ENCODE peak calls at places on chromosomes 2 and 18, in five cellular contexts. One of them, this sample, is unnamed.
A peak's percentile ranks its signal among the peaks of the same experiment; 100 is the strongest.

GRCh38 chr2:65431417-65432226 is 777 bp downstream of the SPRED2 start:
- DNase-seq in MCF 10A: peak; percentile 32
- DNase-seq in Calu3: peak; percentile 33
- DNase-seq in WTC11: peak; percentile 48
- DNase-seq in neural crest cell: peak; percentile 45
- DNase-seq in this sample: peak; percentile 48

GRCh38 chr2:133171396-133172004 is 396.8 kb downstream of the NCKAP5 start:
- DNase-seq in Calu3: peak; percentile 46
- DNase-seq in neural crest cell: peak; percentile 36
- DNase-seq in MCF 10A: peak; percentile 62
- DNase-seq in WTC11: no peak
- DNase-seq in this sample: no peak

GRCh38 chr2:43097650-43098049 is 128.8 kb downstream of the ZFP36L2 start:
- DNase-seq in Calu3: no peak
- DNase-seq in MCF 10A: no peak
- DNase-seq in neural crest cell: no peak
- DNase-seq in WTC11: no peak
- DNase-seq in this sample: no peak

GRCh38 chr2:14557921-14558320 is 74.6 kb upstream of the LRATD1 start:
- DNase-seq in MCF 10A: no peak
- DNase-seq in neural crest cell: no peak
- DNase-seq in WTC11: no peak
- DNase-seq in Calu3: no peak
- DNase-seq in this sample: no peak

GRCh38 chr2:129585760-129586159 is 393.7 kb upstream of the RAB6C start:
- DNase-seq in WTC11: no peak
- DNase-seq in Calu3: no peak
- DNase-seq in MCF 10A: no peak
- DNase-seq in neural crest cell: no peak
- DNase-seq in this sample: no peak

GRCh38 chr2:223217373-223217772 is 165.4 kb downstream of the KCNE4 start:
- DNase-seq in Calu3: no peak
- DNase-seq in neural crest cell: no peak
- DNase-seq in WTC11: no peak
- DNase-seq in MCF 10A: peak; percentile 60
- DNase-seq in this sample: no peak

GRCh38 chr2:16626997-16627605 is 38.5 kb downstream of the CYRIA start:
- DNase-seq in MCF 10A: no peak
- DNase-seq in Calu3: no peak
- DNase-seq in neural crest cell: no peak
- DNase-seq in WTC11: no peak
- DNase-seq in this sample: no peak

GRCh38 chr2:105473011-105473410 is 74.2 kb upstream of the FHL2 start:
- DNase-seq in MCF 10A: no peak
- DNase-seq in WTC11: no peak
- DNase-seq in Calu3: no peak
- DNase-seq in neural crest cell: no peak
- DNase-seq in this sample: no peak

GRCh38 chr2:159185401-159186130 is 100.9 kb downstream of the WDSUB1 start:
- DNase-seq in WTC11: no peak
- DNase-seq in MCF 10A: peak; percentile 37
- DNase-seq in Calu3: peak; percentile 19
- DNase-seq in neural crest cell: no peak
- DNase-seq in this sample: no peak

GRCh38 chr2:32977228-32977758 is 30.5 kb downstream of the LTBP1 start:
- DNase-seq in WTC11: no peak
- DNase-seq in Calu3: peak; percentile 78
- DNase-seq in neural crest cell: no peak
- DNase-seq in MCF 10A: peak; percentile 91
- DNase-seq in this sample: peak; percentile 96

GRCh38 chr2:182415771-182416170 is 11.1 kb downstream of the PDE1A start:
- DNase-seq in neural crest cell: no peak
- DNase-seq in Calu3: no peak
- DNase-seq in WTC11: no peak
- DNase-seq in MCF 10A: no peak
- DNase-seq in this sample: no peak

GRCh38 chr2:72113847-72114692 is 33.6 kb downstream of the CYP26B1 start:
- DNase-seq in WTC11: no peak
- DNase-seq in MCF 10A: no peak
- DNase-seq in neural crest cell: no peak
- DNase-seq in Calu3: no peak
- DNase-seq in this sample: no peak

GRCh38 chr2:238290079-238290478 is 1.7 kb upstream of the PER2 start:
- DNase-seq in Calu3: peak; percentile 89
- DNase-seq in WTC11: peak; percentile 55
- DNase-seq in MCF 10A: peak; percentile 100
- DNase-seq in neural crest cell: no peak
- DNase-seq in this sample: peak; percentile 90

GRCh38 chr2:7191927-7192326 is 274.7 kb downstream of the RNF144A start:
- DNase-seq in neural crest cell: no peak
- DNase-seq in Calu3: peak; percentile 49
- DNase-seq in WTC11: no peak
- DNase-seq in MCF 10A: peak; percentile 61
- DNase-seq in this sample: no peak

GRCh38 chr18:64099244-64099643 is 49.6 kb downstream of the LINC00305 start:
- DNase-seq in MCF 10A: no peak
- DNase-seq in Calu3: no peak
- DNase-seq in neural crest cell: no peak
- DNase-seq in WTC11: no peak
- DNase-seq in this sample: no peak

GRCh38 chr2:64649013-64649484 is 4.7 kb downstream of the SERTAD2 start:
- DNase-seq in neural crest cell: no peak
- DNase-seq in MCF 10A: no peak
- DNase-seq in WTC11: no peak
- DNase-seq in Calu3: peak; percentile 31
- DNase-seq in this sample: peak; percentile 50

GRCh38 chr2:24613154-24613814 is 122.2 kb downstream of the NCOA1 start:
- DNase-seq in MCF 10A: peak; percentile 66
- DNase-seq in WTC11: peak; percentile 46
- DNase-seq in Calu3: peak; percentile 30
- DNase-seq in neural crest cell: peak; percentile 5
- DNase-seq in this sample: no peak

GRCh38 chr2:236369606-236370005 is 105.4 kb upstream of the ASB18 start:
- DNase-seq in WTC11: no peak
- DNase-seq in neural crest cell: no peak
- DNase-seq in Calu3: no peak
- DNase-seq in MCF 10A: no peak
- DNase-seq in this sample: no peak

GRCh38 chr2:176821350-176821749 is 391.2 kb upstream of the HNRNPA3 start:
- DNase-seq in WTC11: no peak
- DNase-seq in Calu3: no peak
- DNase-seq in neural crest cell: no peak
- DNase-seq in MCF 10A: no peak
- DNase-seq in this sample: no peak

GRCh38 chr2:99401841-99402240 is 64.7 kb downstream of the EIF5B start:
- DNase-seq in neural crest cell: no peak
- DNase-seq in MCF 10A: no peak
- DNase-seq in WTC11: no peak
- DNase-seq in Calu3: no peak
- DNase-seq in this sample: no peak

GRCh38 chr2:163157891-163158511 is 319.4 kb upstream of the KCNH7 start:
- DNase-seq in WTC11: no peak
- DNase-seq in MCF 10A: peak; percentile 70
- DNase-seq in neural crest cell: no peak
- DNase-seq in Calu3: no peak
- DNase-seq in this sample: no peak

GRCh38 chr18:56389190-56389589 is 249.2 kb downstream of the TXNL1 start:
- DNase-seq in MCF 10A: no peak
- DNase-seq in WTC11: no peak
- DNase-seq in neural crest cell: no peak
- DNase-seq in Calu3: no peak
- DNase-seq in this sample: no peak

GRCh38 chr2:5076599-5076998 is 615.6 kb upstream of the SOX11 start:
- DNase-seq in neural crest cell: no peak
- DNase-seq in Calu3: no peak
- DNase-seq in MCF 10A: peak; percentile 4
- DNase-seq in WTC11: no peak
- DNase-seq in this sample: no peak

GRCh38 chr2:65880451-65880850 is 448.1 kb upstream of the SPRED2 start:
- DNase-seq in neural crest cell: no peak
- DNase-seq in WTC11: no peak
- DNase-seq in MCF 10A: no peak
- DNase-seq in Calu3: no peak
- DNase-seq in this sample: no peak

GRCh38 chr2:20419007-20419576 is 27.8 kb upstream of the RHOB start:
- DNase-seq in MCF 10A: no peak
- DNase-seq in Calu3: no peak
- DNase-seq in WTC11: no peak
- DNase-seq in neural crest cell: no peak
- DNase-seq in this sample: peak; percentile 57

GRCh38 chr2:217037330-217037729 is 177.5 kb upstream of the TNP1 start:
- DNase-seq in neural crest cell: no peak
- DNase-seq in MCF 10A: no peak
- DNase-seq in Calu3: no peak
- DNase-seq in WTC11: no peak
- DNase-seq in this sample: no peak

GRCh38 chr2:113891265-113891959 is 1.5 kb downstream of the ACTR3 start:
- DNase-seq in Calu3: no peak
- DNase-seq in WTC11: no peak
- DNase-seq in MCF 10A: peak; percentile 17
- DNase-seq in neural crest cell: no peak
- DNase-seq in this sample: no peak

GRCh38 chr2:231133365-231134114 is 8.7 kb upstream of the HTR2B start:
- DNase-seq in MCF 10A: peak; percentile 55
- DNase-seq in Calu3: no peak
- DNase-seq in neural crest cell: no peak
- DNase-seq in WTC11: no peak
- DNase-seq in this sample: no peak

GRCh38 chr2:232236200-232236599 is 142.4 kb upstream of the ALPP start:
- DNase-seq in MCF 10A: peak; percentile 51
- DNase-seq in neural crest cell: no peak
- DNase-seq in Calu3: no peak
- DNase-seq in WTC11: no peak
- DNase-seq in this sample: no peak

DNA sequence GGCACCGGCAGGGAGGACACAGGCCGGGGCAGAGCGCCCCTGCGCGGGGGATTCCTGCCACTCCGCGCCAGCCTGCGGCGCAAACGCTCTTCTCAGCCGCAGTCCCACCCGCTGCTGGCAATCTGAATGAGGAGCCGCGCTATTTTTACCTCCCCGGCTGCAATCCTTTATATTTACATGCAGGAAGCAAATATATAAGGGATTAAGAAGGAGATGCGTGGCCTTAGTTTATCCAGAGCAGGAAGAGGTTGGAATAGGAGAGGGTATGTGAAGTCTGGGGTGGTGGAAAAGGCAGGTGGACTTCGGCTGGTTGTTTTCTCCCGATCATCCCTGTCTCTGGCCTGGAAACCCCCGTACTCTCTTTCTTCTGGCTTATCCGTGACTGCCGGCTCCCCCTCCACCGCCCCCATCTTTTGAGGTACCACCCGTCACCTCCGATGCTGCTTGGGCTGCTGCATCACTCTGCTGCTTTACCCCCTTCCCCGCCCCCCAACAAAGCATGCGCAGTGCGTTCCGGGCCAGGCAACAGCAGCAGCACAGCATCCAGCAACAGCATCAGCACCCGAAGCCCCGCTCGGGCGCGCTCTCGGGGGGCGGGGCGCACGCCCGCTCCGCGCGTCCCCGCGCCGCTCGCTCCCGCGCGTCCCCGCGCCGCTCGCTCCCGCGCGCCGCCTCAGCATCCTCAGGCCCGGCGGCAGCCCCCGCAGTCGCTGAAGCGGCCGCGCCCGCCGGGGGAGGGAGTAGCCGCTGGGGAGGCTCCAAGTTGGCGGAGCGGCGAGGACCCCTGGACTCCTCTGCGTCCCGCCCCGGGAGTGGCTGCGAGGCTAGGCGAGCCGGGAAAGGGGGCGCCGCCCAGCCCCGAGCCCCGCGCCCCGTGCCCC is at the start of gene ADAM23:
- DNase-seq in neural crest cell: peak; percentile 69
- DNase-seq in WTC11: peak; percentile 78
- DNase-seq in Calu3: peak; percentile 60
- DNase-seq in MCF 10A: no peak
- DNase-seq in this sample: no peak
- TF ChIP-seq CTCF in neural crest cell: peak; percentile 54
- TF ChIP-seq CTCF in WTC11: no peak
- TF ChIP-seq CTCF in Calu3: no peak
- TF ChIP-seq CTCF in MCF 10A: no peak
- TF ChIP-seq CTCF in this sample: no peak

GRCh38 chr2:205130111-205130829 is 552.0 kb upstream of the NRP2 start:
- DNase-seq in Calu3: no peak
- DNase-seq in neural crest cell: no peak
- DNase-seq in MCF 10A: no peak
- DNase-seq in WTC11: no peak
- DNase-seq in this sample: no peak
- TF ChIP-seq CTCF in Calu3: no peak
- TF ChIP-seq CTCF in neural crest cell: no peak
- TF ChIP-seq CTCF in MCF 10A: no peak
- TF ChIP-seq CTCF in WTC11: no peak
- TF ChIP-seq CTCF in this sample: no peak

GRCh38 chr2:139759000-139759505 is 978.9 kb upstream of the NXPH2 start:
- DNase-seq in MCF 10A: no peak
- DNase-seq in neural crest cell: no peak
- DNase-seq in WTC11: no peak
- DNase-seq in Calu3: no peak
- DNase-seq in this sample: no peak
- TF ChIP-seq CTCF in MCF 10A: no peak
- TF ChIP-seq CTCF in neural crest cell: no peak
- TF ChIP-seq CTCF in WTC11: no peak
- TF ChIP-seq CTCF in Calu3: no peak
- TF ChIP-seq CTCF in this sample: no peak

GRCh38 chr2:203396667-203397066 is 68.5 kb downstream of the ABI2 start:
- DNase-seq in neural crest cell: no peak
- DNase-seq in Calu3: peak; percentile 18
- DNase-seq in MCF 10A: no peak
- DNase-seq in WTC11: peak; percentile 66
- DNase-seq in this sample: no peak
- TF ChIP-seq CTCF in neural crest cell: peak; percentile 50
- TF ChIP-seq CTCF in Calu3: peak; percentile 62
- TF ChIP-seq CTCF in MCF 10A: peak; percentile 19
- TF ChIP-seq CTCF in WTC11: peak; percentile 16
- TF ChIP-seq CTCF in this sample: no peak